ENCODE peak calls at places on chromosomes 7 and 10, in seven cellular contexts. K is kidney; V is OCI-LY7; F is left ventricle myocardium inferior; J is suprapubic skin; L is IMR-90; B is CD8-positive, alpha-beta T cell. G is an unnamed sample.

GRCh38 chr10:91210435-91210834 is 10.0 kb upstream of the PCGF5 start:
- DNase-seq in K (no peak), V (peak; percentile 90), F (no peak), J (no peak), L (no peak), B (no peak), G (no peak)

GRCh38 chr10:6461961-6462360 is 118.1 kb downstream of the PRKCQ start:
- DNase-seq in K (no peak), V (no peak), F (no peak), J (no peak), L (no peak), B (no peak), G (no peak)

GRCh38 chr7:151808296-151809155 is 68.4 kb downstream of the PRKAG2 start:
- DNase-seq in K (peak; percentile 56), V (no peak), F (no peak), J (no peak), L (no peak), B (no peak), G (peak; percentile 59)

GRCh38 chr10:2944788-2945187 is 122.6 kb upstream of the PFKP start:
- DNase-seq in K (no peak), V (no peak), F (no peak), J (no peak), L (no peak), B (no peak), G (no peak)

GRCh38 chr10:27407271-27407670 is 96.8 kb upstream of the RAB18 start:
- DNase-seq in K (no peak), V (no peak), F (no peak), J (no peak), L (no peak), B (no peak), G (no peak)

GRCh38 chr7:96713037-96713436 is 3.4 kb upstream of the SEM1 start:
- DNase-seq in K (no peak), V (peak; percentile 37), F (no peak), J (no peak), L (no peak), B (no peak), G (no peak)

GRCh38 chr10:29517352-29517923 is 117.3 kb downstream of the SVIL start:
- DNase-seq in K (no peak), V (peak; percentile 47), F (no peak), J (no peak), L (peak; percentile 45), B (no peak), G (no peak)

GRCh38 chr7:22949944-22950343 is 64.0 kb downstream of the HYCC1 start:
- DNase-seq in K (no peak), V (no peak), F (no peak), J (no peak), L (no peak), B (no peak), G (no peak)

GRCh38 chr7:101861223-101861775 is 43.9 kb downstream of the CUX1 start:
- DNase-seq in K (no peak), V (peak; percentile 97), F (no peak), J (no peak), L (no peak), B (no peak), G (no peak)

GRCh38 chr7:11458736-11459483 is 373.1 kb downstream of the THSD7A start:
- DNase-seq in K (no peak), V (no peak), F (no peak), J (no peak), L (peak; percentile 78), B (no peak), G (peak; percentile 55)

GRCh38 chr7:31134246-31135188 is 82.4 kb downstream of the ADCYAP1R1 start:
- DNase-seq in K (peak; percentile 81), V (peak; percentile 73), F (peak; percentile 51), J (no peak), L (peak; percentile 54), B (peak; percentile 41), G (no peak)

GRCh38 chr10:18424200-18424599 is 227.2 kb downstream of the NSUN6 start:
- DNase-seq in K (no peak), V (no peak), F (no peak), J (no peak), L (no peak), B (no peak), G (no peak)

GRCh38 chr7:64882341-64883112 is 20.5 kb upstream of the ZNF273 start:
- DNase-seq in K (peak; percentile 87), V (no peak), F (peak; percentile 73), J (no peak), L (no peak), B (no peak), G (no peak)

GRCh38 chr10:62710182-62710581 is 94.3 kb upstream of the ADO start:
- DNase-seq in K (no peak), V (no peak), F (no peak), J (no peak), L (no peak), B (no peak), G (no peak)

GRCh38 chr7:111827863-111828504 is 265.7 kb upstream of the IMMP2L start:
- DNase-seq in K (no peak), V (no peak), F (no peak), J (no peak), L (peak; percentile 68), B (no peak), G (no peak)

GRCh38 chr7:139716156-139716942 is 61.4 kb downstream of the HIPK2 start:
- DNase-seq in K (no peak), V (no peak), F (no peak), J (no peak), L (no peak), B (no peak), G (no peak)

GRCh38 chr7:143284591-143285453 is at the start of gene TMEM139:
- DNase-seq in K (peak; percentile 83), V (no peak), F (no peak), J (no peak), L (no peak), B (no peak), G (no peak)

GRCh38 chr7:78576196-78576595 is 777.6 kb downstream of the PHTF2 start:
- DNase-seq in K (no peak), V (no peak), F (no peak), J (no peak), L (peak; percentile 17), B (no peak), G (no peak)

GRCh38 chr7:104779888-104780287 is 234.1 kb upstream of the KMT2E start:
- DNase-seq in K (no peak), V (no peak), F (no peak), J (no peak), L (no peak), B (no peak), G (no peak)

GRCh38 chr10:43214071-43214955 is 52.6 kb downstream of the RASGEF1A start:
- DNase-seq in K (peak; percentile 34), V (no peak), F (no peak), J (no peak), L (peak; percentile 27), B (no peak), G (no peak)

GRCh38 chr7:93894966-93895650 is 4.6 kb upstream of the TFPI2 start:
- DNase-seq in K (no peak), V (no peak), F (no peak), J (no peak), L (no peak), B (no peak), G (no peak)

GRCh38 chr10:37856881-37857286 is 526 bp downstream of the ZNF248 start:
- DNase-seq in K (peak; percentile 75), V (peak; percentile 46), F (peak; percentile 20), J (peak; percentile 58), L (no peak), B (peak; percentile 15), G (no peak)

GRCh38 chr7:100641860-100642533 is 645 bp upstream of the TFR2 start:
- DNase-seq in K (no peak), V (no peak), F (no peak), J (no peak), L (no peak), B (no peak), G (no peak)
- H3K4me1 ChIP-seq in K (no peaks in the 10 kb centered on the region), V (peaks cover 13% of the 10 kb centered on the region), F (no peaks in the 10 kb centered on the region), J (no peaks in the 10 kb centered on the region), L (no peaks in the 10 kb centered on the region), B (no peaks in the 10 kb centered on the region), G (no peaks in the 10 kb centered on the region)

GRCh38 chr7:818031-818699 is 14.1 kb upstream of the SUN1 start:
- DNase-seq in K (peak; percentile 10), V (peak; percentile 41), F (no peak), J (no peak), L (peak; percentile 85), B (no peak), G (no peak)
- TF ChIP-seq CTCF in K (no peak), V (peak; percentile 59), F (peak; percentile 51), J (peak; percentile 18), L (peak; percentile 26), B (peak; percentile 62), G (no peak)

GRCh38 chr10:117135026-117135372 is 3.1 kb downstream of the VAX1 start:
- DNase-seq in K (no peak), V (no peak), F (no peak), J (no peak), L (no peak), B (no peak), G (no peak)
- H3K4me3 ChIP-seq in K (no peak overlapping the region), V (no peak overlapping the region), F (peak overlapping the region; percentile 47), J (peak overlapping the region; percentile 39), L (no peak overlapping the region), B (no peak overlapping the region), G (no peak overlapping the region)

DNA sequence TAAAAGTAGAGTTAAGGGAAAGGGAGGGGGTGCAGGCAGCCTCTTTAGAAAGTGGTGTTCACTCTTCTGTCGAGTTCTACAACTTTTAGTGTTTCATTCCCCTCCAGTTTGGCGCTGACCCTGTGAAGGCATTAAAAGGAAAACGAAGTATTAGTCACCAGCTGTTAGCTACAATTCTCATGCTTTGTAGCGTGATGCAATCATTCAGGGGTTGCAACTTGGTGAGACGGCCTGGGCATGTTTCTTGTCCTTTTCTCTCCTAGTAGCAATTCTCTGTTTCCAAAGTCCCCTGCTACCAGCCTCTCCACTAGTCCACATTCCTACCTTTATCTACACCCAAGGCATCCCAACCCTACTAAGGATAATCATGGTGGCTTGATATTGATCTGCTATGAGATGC is 33.7 kb upstream of the DGKI start:
- DNase-seq in K (no peak), V (no peak), F (no peak), J (no peak), L (peak; percentile 77), B (no peak), G (no peak)
- H3K4me1 ChIP-seq in K (peaks cover 2% of the 10 kb centered on the region), V (no peaks in the 10 kb centered on the region), F (peaks cover 40% of the 10 kb centered on the region), J (peaks cover 16% of the 10 kb centered on the region), L (peaks cover 14% of the 10 kb centered on the region), B (no peaks in the 10 kb centered on the region), G (no peaks in the 10 kb centered on the region)

G was measured in Panc1.